ENCODE peak calls at places on chromosomes 5 and 9, in four cellular contexts. V is IMR-90; Z is CD4-positive, CD25-positive, alpha-beta regulatory T cell; G is EL. W is an unnamed sample.

GRCh38 chr5:159106193-159106568 is 6.5 kb upstream of the EBF1 start:
- DNase-seq in V (no peak), Z (no peak), G (no peak), W (no peak)

GRCh38 chr5:142426129-142426641 is 101.4 kb upstream of the SPRY4 start:
- DNase-seq in V (peak), Z (no peak), G (no peak), W (no peak)

GRCh38 chr5:112597831-112598230 is 139.9 kb upstream of the APC start:
- DNase-seq in V (no peak), Z (no peak), G (no peak), W (no peak)

GRCh38 chr9:16069671-16070586 is 517.1 kb downstream of the CCDC171 start:
- DNase-seq in V (peak), Z (no peak), G (no peak), W (no peak)

GRCh38 chr9:126704157-126704941 is 90.6 kb downstream of the LMX1B start:
- DNase-seq in V (peak), Z (no peak), G (peak), W (no peak)

GRCh38 chr9:14281136-14281795 is 32.7 kb downstream of the NFIB start:
- DNase-seq in V (no peak), Z (no peak), G (no peak), W (no peak)

GRCh38 chr9:113879318-113879717 is 3.2 kb downstream of the ZNF618 start:
- DNase-seq in V (no peak), Z (no peak), G (peak), W (no peak)

GRCh38 chr5:103089272-103089671 is 30.7 kb downstream of the GIN1 start:
- DNase-seq in V (no peak), Z (no peak), G (no peak), W (no peak)

W was measured in naive thymus-derived CD4-positive, alpha-beta T cell.